ENCODE peak calls at places on chromosomes 12 and 14, in seven cellular contexts. Y is brain microvascular endothelial cell, S is neural crest cell, Z is fibroblast of lung, R is NCI-H1105, M is HTR-8/SVneo, F is astrocyte of the spinal cord. Q is an unnamed sample.

GRCh38 chr12:107788690-107789458 is 14.4 kb downstream of the ASCL4 start:
- DNase-seq in S (no peak), Z (no peak), F (no peak), M (no peak), R (peak), Y (no peak), Q (no peak)

GRCh38 chr14:41604793-41605534 is 1.7 kb upstream of the LRFN5 start:
- DNase-seq in F (peak), Z (peak), S (peak), R (peak), M (no peak), Y (no peak), Q (no peak)

GRCh38 chr14:97219356-97220017 is 422.3 kb downstream of the VRK1 start:
- DNase-seq in S (no peak), Y (no peak), Z (no peak), F (no peak), M (no peak), R (no peak), Q (no peak)

GRCh38 chr12:31224768-31225448 is 101.0 kb downstream of the SINHCAF start:
- DNase-seq in F (no peak), Z (no peak), Y (no peak), R (no peak), S (no peak), M (no peak), Q (no peak)

GRCh38 chr14:68976160-68977067 is 2.7 kb downstream of the ACTN1 start:
- DNase-seq in S (no peak), F (no peak), R (no peak), Y (no peak), Z (peak), M (no peak), Q (no peak)

GRCh38 chr14:103382375-103382774 is 2.8 kb upstream of the MARK3 start:
- DNase-seq in F (no peak), Y (peak), M (no peak), S (no peak), Z (peak), R (no peak), Q (no peak)

GRCh38 chr14:81273961-81274360 is 53.2 kb upstream of the GTF2A1 start:
- DNase-seq in R (no peak), F (no peak), M (no peak), Z (no peak), Y (no peak), S (no peak), Q (no peak)

GRCh38 chr12:97275261-97276197 is 187.1 kb upstream of the RMST start:
- DNase-seq in R (no peak), Z (peak), Y (no peak), S (peak), M (no peak), F (no peak), Q (peak)

GRCh38 chr12:15172423-15172822 is 48.8 kb downstream of the RERG start:
- DNase-seq in R (no peak), M (no peak), S (no peak), Z (no peak), Y (no peak), F (no peak), Q (no peak)

GRCh38 chr12:57031228-57031670 is 14.9 kb upstream of the TAC3 start:
- DNase-seq in Z (no peak), F (no peak), M (peak), R (peak), S (no peak), Y (no peak), Q (peak)

GRCh38 chr14:32593290-32593942 is 264.3 kb downstream of the AKAP6 start:
- DNase-seq in Z (peak), F (peak), M (peak), R (no peak), Y (peak), S (no peak), Q (no peak)

GRCh38 chr14:22978873-22979671 is 3.3 kb downstream of the AJUBA start:
- DNase-seq in F (no peak), S (no peak), Y (no peak), M (no peak), Z (peak), R (no peak), Q (peak)

GRCh38 chr12:131095826-131096680 is 142.3 kb downstream of the ADGRD1 start:
- DNase-seq in Z (no peak), Y (no peak), S (no peak), R (no peak), M (no peak), F (no peak), Q (no peak)

GRCh38 chr14:100236873-100237272 is 2.1 kb upstream of the YY1 start:
- DNase-seq in Z (no peak), M (no peak), Y (no peak), F (no peak), S (no peak), R (no peak), Q (no peak)

GRCh38 chr14:81164167-81164774 is 56.5 kb downstream of the GTF2A1 start:
- DNase-seq in S (peak), F (peak), Z (peak), M (peak), Y (peak), R (peak), Q (peak)

GRCh38 chr12:10896854-10897253 is 12.5 kb downstream of the TAS2R13 start:
- DNase-seq in M (no peak), F (no peak), R (no peak), Z (no peak), S (no peak), Y (no peak), Q (no peak)

GRCh38 chr14:106508216-106508615 is 981.8 kb downstream of the TMEM121 start:
- DNase-seq in Z (no peak), R (no peak), S (no peak), Y (no peak), M (no peak), F (no peak), Q (no peak)

GRCh38 chr12:116642683-116643082 is 83.5 kb downstream of the MAP1LC3B2 start:
- DNase-seq in M (no peak), S (no peak), F (no peak), Z (no peak), Y (no peak), R (no peak), Q (no peak)

GRCh38 chr14:74763803-74764531 is 851 bp downstream of the YLPM1 start:
- DNase-seq in Y (peak), F (no peak), Z (peak), S (no peak), R (peak), M (peak), Q (peak)

GRCh38 chr14:99034711-99035171 is 237.3 kb downstream of the BCL11B start:
- DNase-seq in F (no peak), Z (no peak), S (no peak), Y (no peak), M (no peak), R (no peak), Q (no peak)

GRCh38 chr14:74619672-74620131 is 7.7 kb upstream of the LTBP2 start:
- DNase-seq in F (peak), Y (peak), M (peak), S (no peak), Z (peak), R (no peak), Q (no peak)

GRCh38 chr12:106790020-106790419 is 15.5 kb downstream of the RIC8B start:
- DNase-seq in M (no peak), F (no peak), S (no peak), Z (no peak), R (no peak), Y (no peak), Q (no peak)

GRCh38 chr14:36724162-36724561 is 62.5 kb downstream of the PAX9 start:
- DNase-seq in S (no peak), Y (no peak), Z (no peak), R (no peak), M (no peak), F (no peak), Q (no peak)

GRCh38 chr12:51475543-51475942 is 50.9 kb downstream of the SLC4A8 start:
- DNase-seq in S (no peak), M (no peak), Z (peak), F (no peak), Y (no peak), R (no peak), Q (no peak)

GRCh38 chr12:130633771-130634170 is 82.3 kb downstream of the RIMBP2 start:
- DNase-seq in F (no peak), S (peak), Z (no peak), R (peak), Y (no peak), M (no peak), Q (peak)

GRCh38 chr14:95040723-95041476 is 116.4 kb downstream of the DICER1 start:
- DNase-seq in Z (no peak), R (no peak), Y (peak), F (peak), S (no peak), M (no peak), Q (no peak)

GRCh38 chr12:50110762-50111416 is 1.1 kb upstream of the COX14 start:
- DNase-seq in Y (no peak), M (peak), Z (no peak), F (no peak), S (no peak), R (no peak), Q (peak)

GRCh38 chr12:99339663-99340062 is 307.9 kb upstream of the GARIN6 start:
- DNase-seq in Z (no peak), F (no peak), Y (no peak), R (no peak), S (no peak), M (no peak), Q (no peak)

GRCh38 chr12:121797937-121798801 is 4.7 kb upstream of the RHOF start:
- DNase-seq in Y (no peak), F (peak), S (no peak), M (no peak), R (peak), Z (peak), Q (no peak)